ENCODE peak calls at places on chromosomes 2 and 18, in nine cellular contexts. K is H9, G is KG1, H is posterior cingulate gyrus, I is AG04450, B is NCI-H748 treated with DMSO at 0.1 percent for 48 hours, L is NCI-H345, X is BJ, Y is KBM-7. D is an unnamed sample.

GRCh38 chr2:161134547-161135518 is 25.4 kb upstream of the TANK start:
- DNase-seq in K (no peak), G (no peak), H (no peak), I (no peak), B (peak), L (peak), X (no peak), Y (no peak), D (peak)

GRCh38 chr2:37417321-37417720 is 72.9 kb downstream of the QPCT start:
- DNase-seq in K (no peak), G (no peak), H (no peak), I (peak), B (no peak), L (no peak), X (peak), Y (no peak), D (no peak)

GRCh38 chr18:183769-184168 is 25.4 kb downstream of the USP14 start:
- DNase-seq in K (no peak), G (no peak), H (no peak), I (no peak), B (no peak), L (peak), X (no peak), Y (no peak), D (peak)

GRCh38 chr2:97957432-97958183 is 38.1 kb downstream of the TMEM131 start:
- DNase-seq in K (no peak), G (no peak), H (no peak), I (peak), B (no peak), L (no peak), X (no peak), Y (no peak), D (no peak)

GRCh38 chr2:27271631-27272340 is 3.4 kb upstream of the DNAJC5G start:
- DNase-seq in K (no peak), G (no peak), H (no peak), I (no peak), B (no peak), L (no peak), X (no peak), Y (no peak), D (no peak)

GRCh38 chr2:165601866-165602636 is 132.6 kb downstream of the CSRNP3 start:
- DNase-seq in K (no peak), G (no peak), H (no peak), I (no peak), B (no peak), L (no peak), X (no peak), Y (no peak), D (peak)

GRCh38 chr18:46343940-46344372 is 239.8 kb downstream of the HAUS1 start:
- DNase-seq in K (peak), G (peak), H (no peak), I (no peak), B (no peak), L (no peak), X (no peak), Y (no peak), D (peak)

GRCh38 chr2:102034683-102035606 is 43.2 kb downstream of the IL1R2 start:
- DNase-seq in K (no peak), G (no peak), H (no peak), I (no peak), B (no peak), L (no peak), X (no peak), Y (no peak), D (no peak)

GRCh38 chr2:42905341-42906114 is 113.1 kb upstream of the HAAO start:
- DNase-seq in K (no peak), G (no peak), H (no peak), I (no peak), B (no peak), L (peak), X (no peak), Y (no peak), D (peak)

GRCh38 chr2:241050624-241051577 is 51.2 kb downstream of the MTERF4 start:
- DNase-seq in K (no peak), G (no peak), H (no peak), I (no peak), B (no peak), L (no peak), X (no peak), Y (no peak), D (no peak)

GRCh38 chr18:58496231-58496630 is 132.7 kb downstream of the ALPK2 start:
- DNase-seq in K (no peak), G (no peak), H (no peak), I (no peak), B (no peak), L (no peak), X (no peak), Y (no peak), D (no peak)

GRCh38 chr18:44791520-44791919 is 110.8 kb downstream of the SETBP1 start:
- DNase-seq in K (no peak), G (no peak), H (no peak), I (no peak), B (no peak), L (no peak), X (no peak), Y (no peak), D (no peak)

GRCh38 chr2:191926671-191927070 is 79.8 kb upstream of the CAVIN2 start:
- DNase-seq in K (no peak), G (no peak), H (no peak), I (no peak), B (no peak), L (no peak), X (no peak), Y (no peak), D (no peak)

GRCh38 chr2:26940001-26940400 is 30.4 kb upstream of the MAPRE3 start:
- DNase-seq in K (no peak), G (no peak), H (no peak), I (no peak), B (no peak), L (no peak), X (no peak), Y (no peak), D (no peak)